ENCODE peak calls at places on chromosomes 6 and 20, in nine cellular contexts. One of them, this sample, is unnamed.

GRCh38 chr6:125853740-125854139 is 63.0 kb downstream of the NCOA7 start:
- DNase-seq in stimulated activated effector memory CD8-positive, alpha-beta T cell treated with anti-CD3 and anti-CD28 coated beads, Interleukin-12 subunit alpha, Interleukin-12 subunit beta, amount 100 ng/mL, for 72 hours: no peak
- DNase-seq in T1000: no peak
- DNase-seq in pulmonary artery endothelial cell: no peak
- DNase-seq in B cell: no peak
- DNase-seq in amniotic epithelial cell: no peak
- DNase-seq in T-helper 2 cell: no peak
- DNase-seq in activated T-helper 1 cell treated with anti-CD3 and anti-CD28 coated beads, Interleukin-2, amount 50 U/mL, for 16 hours: no peak
- DNase-seq in neural progenitor cell: no peak
- DNase-seq in this sample: no peak

GRCh38 chr6:147540075-147540474 is 31.6 kb downstream of the SAMD5 start:
- DNase-seq in amniotic epithelial cell: no peak
- DNase-seq in B cell: no peak
- DNase-seq in activated T-helper 1 cell treated with anti-CD3 and anti-CD28 coated beads, Interleukin-2, amount 50 U/mL, for 16 hours: no peak
- DNase-seq in T-helper 2 cell: no peak
- DNase-seq in stimulated activated effector memory CD8-positive, alpha-beta T cell treated with anti-CD3 and anti-CD28 coated beads, Interleukin-12 subunit alpha, Interleukin-12 subunit beta, amount 100 ng/mL, for 72 hours: no peak
- DNase-seq in pulmonary artery endothelial cell: no peak
- DNase-seq in T1000: no peak
- DNase-seq in neural progenitor cell: no peak
- DNase-seq in this sample: no peak

GRCh38 chr6:136737343-136738177 is 54.7 kb downstream of the MAP3K5 start:
- DNase-seq in amniotic epithelial cell: peak
- DNase-seq in T-helper 2 cell: no peak
- DNase-seq in activated T-helper 1 cell treated with anti-CD3 and anti-CD28 coated beads, Interleukin-2, amount 50 U/mL, for 16 hours: no peak
- DNase-seq in T1000: no peak
- DNase-seq in stimulated activated effector memory CD8-positive, alpha-beta T cell treated with anti-CD3 and anti-CD28 coated beads, Interleukin-12 subunit alpha, Interleukin-12 subunit beta, amount 100 ng/mL, for 72 hours: no peak
- DNase-seq in B cell: no peak
- DNase-seq in neural progenitor cell: no peak
- DNase-seq in pulmonary artery endothelial cell: peak
- DNase-seq in this sample: no peak

GRCh38 chr20:25006431-25007167 is 14.0 kb upstream of the APMAP start:
- DNase-seq in stimulated activated effector memory CD8-positive, alpha-beta T cell treated with anti-CD3 and anti-CD28 coated beads, Interleukin-12 subunit alpha, Interleukin-12 subunit beta, amount 100 ng/mL, for 72 hours: no peak
- DNase-seq in T1000: no peak
- DNase-seq in pulmonary artery endothelial cell: no peak
- DNase-seq in neural progenitor cell: no peak
- DNase-seq in amniotic epithelial cell: no peak
- DNase-seq in activated T-helper 1 cell treated with anti-CD3 and anti-CD28 coated beads, Interleukin-2, amount 50 U/mL, for 16 hours: no peak
- DNase-seq in T-helper 2 cell: no peak
- DNase-seq in B cell: no peak
- DNase-seq in this sample: no peak

GRCh38 chr20:53879048-53879684 is 191.2 kb downstream of the BCAS1 start:
- DNase-seq in activated T-helper 1 cell treated with anti-CD3 and anti-CD28 coated beads, Interleukin-2, amount 50 U/mL, for 16 hours: no peak
- DNase-seq in T1000: no peak
- DNase-seq in B cell: no peak
- DNase-seq in pulmonary artery endothelial cell: no peak
- DNase-seq in amniotic epithelial cell: no peak
- DNase-seq in T-helper 2 cell: no peak
- DNase-seq in neural progenitor cell: no peak
- DNase-seq in stimulated activated effector memory CD8-positive, alpha-beta T cell treated with anti-CD3 and anti-CD28 coated beads, Interleukin-12 subunit alpha, Interleukin-12 subunit beta, amount 100 ng/mL, for 72 hours: no peak
- DNase-seq in this sample: peak

GRCh38 chr6:44494011-44494501 is 106.5 kb downstream of the CDC5L start:
- DNase-seq in amniotic epithelial cell: peak
- DNase-seq in B cell: no peak
- DNase-seq in stimulated activated effector memory CD8-positive, alpha-beta T cell treated with anti-CD3 and anti-CD28 coated beads, Interleukin-12 subunit alpha, Interleukin-12 subunit beta, amount 100 ng/mL, for 72 hours: no peak
- DNase-seq in activated T-helper 1 cell treated with anti-CD3 and anti-CD28 coated beads, Interleukin-2, amount 50 U/mL, for 16 hours: no peak
- DNase-seq in T1000: peak
- DNase-seq in pulmonary artery endothelial cell: no peak
- DNase-seq in neural progenitor cell: no peak
- DNase-seq in T-helper 2 cell: no peak
- DNase-seq in this sample: no peak

GRCh38 chr6:39080246-39080875 is 31.8 kb downstream of the GLP1R start:
- DNase-seq in B cell: no peak
- DNase-seq in amniotic epithelial cell: no peak
- DNase-seq in stimulated activated effector memory CD8-positive, alpha-beta T cell treated with anti-CD3 and anti-CD28 coated beads, Interleukin-12 subunit alpha, Interleukin-12 subunit beta, amount 100 ng/mL, for 72 hours: no peak
- DNase-seq in activated T-helper 1 cell treated with anti-CD3 and anti-CD28 coated beads, Interleukin-2, amount 50 U/mL, for 16 hours: no peak
- DNase-seq in pulmonary artery endothelial cell: no peak
- DNase-seq in T-helper 2 cell: no peak
- DNase-seq in neural progenitor cell: no peak
- DNase-seq in T1000: no peak
- DNase-seq in this sample: no peak

GRCh38 chr20:42901689-42902518 is 287.8 kb downstream of the PTPRT start:
- DNase-seq in T1000: no peak
- DNase-seq in activated T-helper 1 cell treated with anti-CD3 and anti-CD28 coated beads, Interleukin-2, amount 50 U/mL, for 16 hours: no peak
- DNase-seq in stimulated activated effector memory CD8-positive, alpha-beta T cell treated with anti-CD3 and anti-CD28 coated beads, Interleukin-12 subunit alpha, Interleukin-12 subunit beta, amount 100 ng/mL, for 72 hours: no peak
- DNase-seq in amniotic epithelial cell: no peak
- DNase-seq in T-helper 2 cell: no peak
- DNase-seq in neural progenitor cell: no peak
- DNase-seq in B cell: no peak
- DNase-seq in pulmonary artery endothelial cell: no peak
- DNase-seq in this sample: no peak

GRCh38 chr6:11789754-11790153 is 11.2 kb upstream of the ADTRP start:
- DNase-seq in T-helper 2 cell: no peak
- DNase-seq in amniotic epithelial cell: peak
- DNase-seq in B cell: no peak
- DNase-seq in pulmonary artery endothelial cell: no peak
- DNase-seq in neural progenitor cell: no peak
- DNase-seq in stimulated activated effector memory CD8-positive, alpha-beta T cell treated with anti-CD3 and anti-CD28 coated beads, Interleukin-12 subunit alpha, Interleukin-12 subunit beta, amount 100 ng/mL, for 72 hours: no peak
- DNase-seq in T1000: no peak
- DNase-seq in activated T-helper 1 cell treated with anti-CD3 and anti-CD28 coated beads, Interleukin-2, amount 50 U/mL, for 16 hours: no peak
- DNase-seq in this sample: no peak

GRCh38 chr20:41334452-41335421 is 5.9 kb upstream of the LPIN3 start:
- DNase-seq in activated T-helper 1 cell treated with anti-CD3 and anti-CD28 coated beads, Interleukin-2, amount 50 U/mL, for 16 hours: no peak
- DNase-seq in T1000: no peak
- DNase-seq in T-helper 2 cell: no peak
- DNase-seq in neural progenitor cell: no peak
- DNase-seq in amniotic epithelial cell: no peak
- DNase-seq in stimulated activated effector memory CD8-positive, alpha-beta T cell treated with anti-CD3 and anti-CD28 coated beads, Interleukin-12 subunit alpha, Interleukin-12 subunit beta, amount 100 ng/mL, for 72 hours: no peak
- DNase-seq in pulmonary artery endothelial cell: no peak
- DNase-seq in B cell: no peak
- DNase-seq in this sample: no peak

GRCh38 chr20:45946149-45946970 is 11.9 kb downstream of the PCIF1 start:
- DNase-seq in activated T-helper 1 cell treated with anti-CD3 and anti-CD28 coated beads, Interleukin-2, amount 50 U/mL, for 16 hours: no peak
- DNase-seq in amniotic epithelial cell: peak
- DNase-seq in neural progenitor cell: no peak
- DNase-seq in B cell: no peak
- DNase-seq in pulmonary artery endothelial cell: no peak
- DNase-seq in stimulated activated effector memory CD8-positive, alpha-beta T cell treated with anti-CD3 and anti-CD28 coated beads, Interleukin-12 subunit alpha, Interleukin-12 subunit beta, amount 100 ng/mL, for 72 hours: peak
- DNase-seq in T-helper 2 cell: no peak
- DNase-seq in T1000: peak
- DNase-seq in this sample: peak

GRCh38 chr6:21199246-21199645 is 394.3 kb upstream of the SOX4 start:
- DNase-seq in stimulated activated effector memory CD8-positive, alpha-beta T cell treated with anti-CD3 and anti-CD28 coated beads, Interleukin-12 subunit alpha, Interleukin-12 subunit beta, amount 100 ng/mL, for 72 hours: no peak
- DNase-seq in T-helper 2 cell: no peak
- DNase-seq in pulmonary artery endothelial cell: no peak
- DNase-seq in amniotic epithelial cell: no peak
- DNase-seq in T1000: no peak
- DNase-seq in activated T-helper 1 cell treated with anti-CD3 and anti-CD28 coated beads, Interleukin-2, amount 50 U/mL, for 16 hours: no peak
- DNase-seq in neural progenitor cell: peak
- DNase-seq in B cell: no peak
- DNase-seq in this sample: no peak

GRCh38 chr6:53741417-53741816 is 53.4 kb upstream of the LRRC1 start:
- DNase-seq in neural progenitor cell: no peak
- DNase-seq in pulmonary artery endothelial cell: no peak
- DNase-seq in B cell: no peak
- DNase-seq in T1000: no peak
- DNase-seq in stimulated activated effector memory CD8-positive, alpha-beta T cell treated with anti-CD3 and anti-CD28 coated beads, Interleukin-12 subunit alpha, Interleukin-12 subunit beta, amount 100 ng/mL, for 72 hours: no peak
- DNase-seq in activated T-helper 1 cell treated with anti-CD3 and anti-CD28 coated beads, Interleukin-2, amount 50 U/mL, for 16 hours: no peak
- DNase-seq in amniotic epithelial cell: peak
- DNase-seq in T-helper 2 cell: no peak
- DNase-seq in this sample: no peak

GRCh38 chr6:15430947-15431405 is 185.1 kb downstream of the JARID2 start:
- DNase-seq in stimulated activated effector memory CD8-positive, alpha-beta T cell treated with anti-CD3 and anti-CD28 coated beads, Interleukin-12 subunit alpha, Interleukin-12 subunit beta, amount 100 ng/mL, for 72 hours: no peak
- DNase-seq in neural progenitor cell: no peak
- DNase-seq in B cell: no peak
- DNase-seq in pulmonary artery endothelial cell: no peak
- DNase-seq in T1000: no peak
- DNase-seq in T-helper 2 cell: no peak
- DNase-seq in activated T-helper 1 cell treated with anti-CD3 and anti-CD28 coated beads, Interleukin-2, amount 50 U/mL, for 16 hours: no peak
- DNase-seq in amniotic epithelial cell: peak
- DNase-seq in this sample: no peak

GRCh38 chr6:101477436-101477835 is 83.9 kb downstream of the GRIK2 start:
- DNase-seq in T-helper 2 cell: no peak
- DNase-seq in activated T-helper 1 cell treated with anti-CD3 and anti-CD28 coated beads, Interleukin-2, amount 50 U/mL, for 16 hours: no peak
- DNase-seq in neural progenitor cell: no peak
- DNase-seq in stimulated activated effector memory CD8-positive, alpha-beta T cell treated with anti-CD3 and anti-CD28 coated beads, Interleukin-12 subunit alpha, Interleukin-12 subunit beta, amount 100 ng/mL, for 72 hours: no peak
- DNase-seq in amniotic epithelial cell: no peak
- DNase-seq in T1000: no peak
- DNase-seq in pulmonary artery endothelial cell: no peak
- DNase-seq in B cell: no peak
- DNase-seq in this sample: no peak

GRCh38 chr6:42281570-42281969 is 63.9 kb upstream of the MRPS10 start:
- DNase-seq in activated T-helper 1 cell treated with anti-CD3 and anti-CD28 coated beads, Interleukin-2, amount 50 U/mL, for 16 hours: peak
- DNase-seq in stimulated activated effector memory CD8-positive, alpha-beta T cell treated with anti-CD3 and anti-CD28 coated beads, Interleukin-12 subunit alpha, Interleukin-12 subunit beta, amount 100 ng/mL, for 72 hours: no peak
- DNase-seq in T1000: no peak
- DNase-seq in amniotic epithelial cell: no peak
- DNase-seq in B cell: no peak
- DNase-seq in neural progenitor cell: no peak
- DNase-seq in pulmonary artery endothelial cell: no peak
- DNase-seq in T-helper 2 cell: no peak
- DNase-seq in this sample: peak

GRCh38 chr6:127420558-127420957 is 38.6 kb downstream of the KIAA0408 start:
- DNase-seq in activated T-helper 1 cell treated with anti-CD3 and anti-CD28 coated beads, Interleukin-2, amount 50 U/mL, for 16 hours: peak
- DNase-seq in stimulated activated effector memory CD8-positive, alpha-beta T cell treated with anti-CD3 and anti-CD28 coated beads, Interleukin-12 subunit alpha, Interleukin-12 subunit beta, amount 100 ng/mL, for 72 hours: peak
- DNase-seq in B cell: peak
- DNase-seq in T-helper 2 cell: peak
- DNase-seq in T1000: peak
- DNase-seq in amniotic epithelial cell: peak
- DNase-seq in pulmonary artery endothelial cell: peak
- DNase-seq in neural progenitor cell: peak
- DNase-seq in this sample: peak

GRCh38 chr20:38221041-38221589 is 39.4 kb downstream of the KIAA1755 start:
- DNase-seq in neural progenitor cell: peak
- DNase-seq in activated T-helper 1 cell treated with anti-CD3 and anti-CD28 coated beads, Interleukin-2, amount 50 U/mL, for 16 hours: peak
- DNase-seq in stimulated activated effector memory CD8-positive, alpha-beta T cell treated with anti-CD3 and anti-CD28 coated beads, Interleukin-12 subunit alpha, Interleukin-12 subunit beta, amount 100 ng/mL, for 72 hours: peak
- DNase-seq in T1000: peak
- DNase-seq in B cell: peak
- DNase-seq in T-helper 2 cell: peak
- DNase-seq in amniotic epithelial cell: peak
- DNase-seq in pulmonary artery endothelial cell: no peak
- DNase-seq in this sample: peak

GRCh38 chr6:108168026-108168463 is 2.2 kb downstream of the NR2E1 start:
- DNase-seq in T-helper 2 cell: no peak
- DNase-seq in activated T-helper 1 cell treated with anti-CD3 and anti-CD28 coated beads, Interleukin-2, amount 50 U/mL, for 16 hours: no peak
- DNase-seq in T1000: no peak
- DNase-seq in neural progenitor cell: peak
- DNase-seq in pulmonary artery endothelial cell: no peak
- DNase-seq in stimulated activated effector memory CD8-positive, alpha-beta T cell treated with anti-CD3 and anti-CD28 coated beads, Interleukin-12 subunit alpha, Interleukin-12 subunit beta, amount 100 ng/mL, for 72 hours: no peak
- DNase-seq in amniotic epithelial cell: no peak
- DNase-seq in B cell: peak
- DNase-seq in this sample: no peak

GRCh38 chr20:60057866-60058807 is 99.9 kb downstream of the CDH26 start:
- DNase-seq in stimulated activated effector memory CD8-positive, alpha-beta T cell treated with anti-CD3 and anti-CD28 coated beads, Interleukin-12 subunit alpha, Interleukin-12 subunit beta, amount 100 ng/mL, for 72 hours: peak
- DNase-seq in T1000: no peak
- DNase-seq in neural progenitor cell: peak
- DNase-seq in T-helper 2 cell: no peak
- DNase-seq in pulmonary artery endothelial cell: no peak
- DNase-seq in B cell: no peak
- DNase-seq in amniotic epithelial cell: peak
- DNase-seq in activated T-helper 1 cell treated with anti-CD3 and anti-CD28 coated beads, Interleukin-2, amount 50 U/mL, for 16 hours: no peak
- DNase-seq in this sample: peak

GRCh38 chr6:89346433-89346832 is 6.1 kb downstream of the UBE2J1 start:
- DNase-seq in T1000: no peak
- DNase-seq in stimulated activated effector memory CD8-positive, alpha-beta T cell treated with anti-CD3 and anti-CD28 coated beads, Interleukin-12 subunit alpha, Interleukin-12 subunit beta, amount 100 ng/mL, for 72 hours: no peak
- DNase-seq in pulmonary artery endothelial cell: no peak
- DNase-seq in neural progenitor cell: no peak
- DNase-seq in activated T-helper 1 cell treated with anti-CD3 and anti-CD28 coated beads, Interleukin-2, amount 50 U/mL, for 16 hours: no peak
- DNase-seq in amniotic epithelial cell: no peak
- DNase-seq in T-helper 2 cell: no peak
- DNase-seq in B cell: no peak
- DNase-seq in this sample: no peak

GRCh38 chr6:107667790-107668189 is 156.3 kb downstream of the SCML4 start:
- DNase-seq in B cell: no peak
- DNase-seq in amniotic epithelial cell: no peak
- DNase-seq in neural progenitor cell: no peak
- DNase-seq in T-helper 2 cell: no peak
- DNase-seq in activated T-helper 1 cell treated with anti-CD3 and anti-CD28 coated beads, Interleukin-2, amount 50 U/mL, for 16 hours: no peak
- DNase-seq in T1000: no peak
- DNase-seq in stimulated activated effector memory CD8-positive, alpha-beta T cell treated with anti-CD3 and anti-CD28 coated beads, Interleukin-12 subunit alpha, Interleukin-12 subunit beta, amount 100 ng/mL, for 72 hours: no peak
- DNase-seq in pulmonary artery endothelial cell: no peak
- DNase-seq in this sample: no peak

GRCh38 chr6:141744194-141744925 is 388.4 kb upstream of the GJE1 start:
- DNase-seq in amniotic epithelial cell: peak
- DNase-seq in T1000: no peak
- DNase-seq in stimulated activated effector memory CD8-positive, alpha-beta T cell treated with anti-CD3 and anti-CD28 coated beads, Interleukin-12 subunit alpha, Interleukin-12 subunit beta, amount 100 ng/mL, for 72 hours: no peak
- DNase-seq in activated T-helper 1 cell treated with anti-CD3 and anti-CD28 coated beads, Interleukin-2, amount 50 U/mL, for 16 hours: no peak
- DNase-seq in T-helper 2 cell: no peak
- DNase-seq in neural progenitor cell: no peak
- DNase-seq in B cell: no peak
- DNase-seq in pulmonary artery endothelial cell: no peak
- DNase-seq in this sample: no peak

GRCh38 chr6:6994796-6995195 is 113.0 kb upstream of the RREB1 start:
- DNase-seq in neural progenitor cell: no peak
- DNase-seq in activated T-helper 1 cell treated with anti-CD3 and anti-CD28 coated beads, Interleukin-2, amount 50 U/mL, for 16 hours: no peak
- DNase-seq in stimulated activated effector memory CD8-positive, alpha-beta T cell treated with anti-CD3 and anti-CD28 coated beads, Interleukin-12 subunit alpha, Interleukin-12 subunit beta, amount 100 ng/mL, for 72 hours: no peak
- DNase-seq in amniotic epithelial cell: no peak
- DNase-seq in T-helper 2 cell: no peak
- DNase-seq in T1000: no peak
- DNase-seq in B cell: no peak
- DNase-seq in pulmonary artery endothelial cell: no peak
- DNase-seq in this sample: no peak

GRCh38 chr6:63899550-63899949 is 263.9 kb downstream of the PHF3 start:
- DNase-seq in T1000: no peak
- DNase-seq in neural progenitor cell: no peak
- DNase-seq in stimulated activated effector memory CD8-positive, alpha-beta T cell treated with anti-CD3 and anti-CD28 coated beads, Interleukin-12 subunit alpha, Interleukin-12 subunit beta, amount 100 ng/mL, for 72 hours: no peak
- DNase-seq in pulmonary artery endothelial cell: no peak
- DNase-seq in amniotic epithelial cell: peak
- DNase-seq in activated T-helper 1 cell treated with anti-CD3 and anti-CD28 coated beads, Interleukin-2, amount 50 U/mL, for 16 hours: no peak
- DNase-seq in B cell: no peak
- DNase-seq in T-helper 2 cell: no peak
- DNase-seq in this sample: no peak

GRCh38 chr6:1316482-1317220 is 4.8 kb downstream of the FOXQ1 start:
- DNase-seq in amniotic epithelial cell: no peak
- DNase-seq in T1000: peak
- DNase-seq in neural progenitor cell: peak
- DNase-seq in pulmonary artery endothelial cell: no peak
- DNase-seq in B cell: peak
- DNase-seq in stimulated activated effector memory CD8-positive, alpha-beta T cell treated with anti-CD3 and anti-CD28 coated beads, Interleukin-12 subunit alpha, Interleukin-12 subunit beta, amount 100 ng/mL, for 72 hours: no peak
- DNase-seq in T-helper 2 cell: no peak
- DNase-seq in activated T-helper 1 cell treated with anti-CD3 and anti-CD28 coated beads, Interleukin-2, amount 50 U/mL, for 16 hours: no peak
- DNase-seq in this sample: no peak

GRCh38 chr20:20837574-20838021 is 125.2 kb upstream of the RALGAPA2 start:
- DNase-seq in activated T-helper 1 cell treated with anti-CD3 and anti-CD28 coated beads, Interleukin-2, amount 50 U/mL, for 16 hours: no peak
- DNase-seq in amniotic epithelial cell: peak
- DNase-seq in neural progenitor cell: peak
- DNase-seq in T-helper 2 cell: no peak
- DNase-seq in pulmonary artery endothelial cell: no peak
- DNase-seq in stimulated activated effector memory CD8-positive, alpha-beta T cell treated with anti-CD3 and anti-CD28 coated beads, Interleukin-12 subunit alpha, Interleukin-12 subunit beta, amount 100 ng/mL, for 72 hours: peak
- DNase-seq in B cell: no peak
- DNase-seq in T1000: no peak
- DNase-seq in this sample: peak

GRCh38 chr20:63280929-63281545 is 8.4 kb downstream of the ARFGAP1 start:
- DNase-seq in pulmonary artery endothelial cell: no peak
- DNase-seq in T-helper 2 cell: no peak
- DNase-seq in stimulated activated effector memory CD8-positive, alpha-beta T cell treated with anti-CD3 and anti-CD28 coated beads, Interleukin-12 subunit alpha, Interleukin-12 subunit beta, amount 100 ng/mL, for 72 hours: no peak
- DNase-seq in B cell: no peak
- DNase-seq in neural progenitor cell: peak
- DNase-seq in T1000: no peak
- DNase-seq in amniotic epithelial cell: no peak
- DNase-seq in activated T-helper 1 cell treated with anti-CD3 and anti-CD28 coated beads, Interleukin-2, amount 50 U/mL, for 16 hours: no peak
- DNase-seq in this sample: no peak

GRCh38 chr6:85726206-85726605 is 83.5 kb upstream of the SYNCRIP start:
- DNase-seq in T1000: no peak
- DNase-seq in stimulated activated effector memory CD8-positive, alpha-beta T cell treated with anti-CD3 and anti-CD28 coated beads, Interleukin-12 subunit alpha, Interleukin-12 subunit beta, amount 100 ng/mL, for 72 hours: no peak
- DNase-seq in neural progenitor cell: peak
- DNase-seq in amniotic epithelial cell: no peak
- DNase-seq in T-helper 2 cell: no peak
- DNase-seq in activated T-helper 1 cell treated with anti-CD3 and anti-CD28 coated beads, Interleukin-2, amount 50 U/mL, for 16 hours: no peak
- DNase-seq in B cell: no peak
- DNase-seq in pulmonary artery endothelial cell: no peak
- DNase-seq in this sample: no peak

GRCh38 chr6:21360353-21360752 is 233.2 kb upstream of the SOX4 start:
- DNase-seq in T-helper 2 cell: no peak
- DNase-seq in amniotic epithelial cell: no peak
- DNase-seq in stimulated activated effector memory CD8-positive, alpha-beta T cell treated with anti-CD3 and anti-CD28 coated beads, Interleukin-12 subunit alpha, Interleukin-12 subunit beta, amount 100 ng/mL, for 72 hours: no peak
- DNase-seq in T1000: no peak
- DNase-seq in pulmonary artery endothelial cell: no peak
- DNase-seq in neural progenitor cell: no peak
- DNase-seq in B cell: no peak
- DNase-seq in activated T-helper 1 cell treated with anti-CD3 and anti-CD28 coated beads, Interleukin-2, amount 50 U/mL, for 16 hours: no peak
- DNase-seq in this sample: no peak

GRCh38 chr6:31466466-31466865 is 31.5 kb upstream of the MICB start:
- DNase-seq in pulmonary artery endothelial cell: no peak
- DNase-seq in neural progenitor cell: no peak
- DNase-seq in amniotic epithelial cell: no peak
- DNase-seq in B cell: no peak
- DNase-seq in T1000: no peak
- DNase-seq in activated T-helper 1 cell treated with anti-CD3 and anti-CD28 coated beads, Interleukin-2, amount 50 U/mL, for 16 hours: no peak
- DNase-seq in T-helper 2 cell: no peak
- DNase-seq in stimulated activated effector memory CD8-positive, alpha-beta T cell treated with anti-CD3 and anti-CD28 coated beads, Interleukin-12 subunit alpha, Interleukin-12 subunit beta, amount 100 ng/mL, for 72 hours: no peak
- DNase-seq in this sample: no peak

This sample was measured in immature natural killer cell.